ENCODE peak calls at places on chromosome 7, in four cellular contexts. D, C, H and F are unnamed samples.

GRCh38 chr7:149125189-149125863 is 798 bp downstream of the ZNF425 start:
- DNase-seq in D (no peak), C (no peak), H (no peak), F (no peak)

GRCh38 chr7:158587425-158588084 is at the start of gene PTPRN2:
- DNase-seq in H (no peak), C (peak), D (no peak), F (peak)

GRCh38 chr7:104980969-104981670 is 32.9 kb upstream of the KMT2E start:
- DNase-seq in C (peak), D (peak), H (no peak), F (peak)

GRCh38 chr7:112064627-112065385 is 141.4 kb downstream of the DOCK4 start:
- DNase-seq in H (no peak), C (no peak), D (no peak), F (no peak)

GRCh38 chr7:157358041-157358752 is 21.4 kb downstream of the DNAJB6 start:
- DNase-seq in D (no peak), C (no peak), H (no peak), F (no peak)

GRCh38 chr7:100154651-100155491 is 3.7 kb downstream of the TRAPPC14 start:
- DNase-seq in H (no peak), C (no peak), D (no peak), F (no peak)

GRCh38 chr7:139591550-139592195 is 68.2 kb downstream of the CLEC2L start:
- DNase-seq in H (no peak), C (no peak), D (no peak), F (no peak)

GRCh38 chr7:50640256-50640655 is 75.1 kb upstream of the DDC start:
- DNase-seq in H (no peak), D (no peak), C (no peak), F (no peak)

GRCh38 chr7:52726493-52726892 is 308.9 kb upstream of the POM121L12 start:
- DNase-seq in H (no peak), C (no peak), D (no peak), F (no peak)

GRCh38 chr7:117979954-117980497 is 106.8 kb upstream of the CTTNBP2 start:
- DNase-seq in D (no peak), H (no peak), C (no peak), F (no peak)

GRCh38 chr7:51013218-51013786 is 230.6 kb upstream of the GRB10 start:
- DNase-seq in C (no peak), D (no peak), H (no peak), F (no peak)

GRCh38 chr7:47526466-47526865 is 55.4 kb downstream of the TNS3 start:
- DNase-seq in D (no peak), C (no peak), H (no peak), F (no peak)

GRCh38 chr7:74203157-74203556 is 6.6 kb upstream of the LAT2 start:
- DNase-seq in C (peak), H (no peak), D (peak), F (no peak)

GRCh38 chr7:70392870-70393269 is 739.1 kb upstream of the GALNT17 start:
- DNase-seq in D (no peak), C (no peak), H (no peak), F (no peak)

GRCh38 chr7:100071018-100071723 is 10.4 kb downstream of the ZNF3 start:
- DNase-seq in D (no peak), H (no peak), C (no peak), F (no peak)

GRCh38 chr7:117479480-117480224 is at the start of gene CFTR:
- DNase-seq in H (no peak), D (no peak), C (no peak), F (no peak)

GRCh38 chr7:30708983-30709382 is 26.7 kb upstream of the CRHR2 start:
- DNase-seq in C (no peak), D (no peak), H (no peak), F (no peak)

GRCh38 chr7:78993341-78993740 is 460.1 kb downstream of the MAGI2 start:
- DNase-seq in H (no peak), C (no peak), D (no peak), F (no peak)

GRCh38 chr7:20508109-20508508 is 107.4 kb upstream of the ABCB5 start:
- DNase-seq in H (no peak), C (no peak), D (no peak), F (peak)

GRCh38 chr7:140926021-140926812 is 1.5 kb upstream of the BRAF start:
- DNase-seq in C (no peak), H (no peak), D (no peak), F (no peak)

GRCh38 chr7:123210986-123211385 is 11.2 kb upstream of the SLC13A1 start:
- DNase-seq in C (no peak), D (no peak), H (no peak), F (no peak)

GRCh38 chr7:145978769-145979168 is 137.8 kb upstream of the CNTNAP2 start:
- DNase-seq in H (no peak), C (no peak), D (no peak), F (no peak)

GRCh38 chr7:94174956-94175355 is 170.8 kb upstream of the BET1 start:
- DNase-seq in D (no peak), H (no peak), C (no peak), F (no peak)

GRCh38 chr7:16189026-16189715 is 232.2 kb downstream of the CRPPA start:
- DNase-seq in C (no peak), H (no peak), D (no peak), F (no peak)
- TF ChIP-seq FOXM1 in C (no peak), H (no peak), D (no peak), F (no peak)

GRCh38 chr7:142629588-142630260 is 119.5 kb upstream of the PRSS1 start:
- DNase-seq in H (no peak), D (no peak), C (no peak), F (no peak)

GRCh38 chr7:142628945-142629344 is 120.3 kb upstream of the PRSS1 start:
- DNase-seq in D (no peak), C (no peak), H (no peak), F (no peak)

GRCh38 chr7:142636751-142637150 is 112.5 kb upstream of the PRSS1 start:
- DNase-seq in H (no peak), C (no peak), D (no peak), F (no peak)

GRCh38 chr7:142637240-142637639 is 112.0 kb upstream of the PRSS1 start:
- DNase-seq in H (no peak), C (no peak), D (no peak), F (no peak)

GRCh38 chr7:142632291-142633134 is 116.8 kb upstream of the PRSS1 start:
- DNase-seq in D (peak), C (peak), H (peak), F (peak)
- TF ChIP-seq BHLHE40 in D (no peak), C (no peak), H (no peak), F (no peak)

DNA sequence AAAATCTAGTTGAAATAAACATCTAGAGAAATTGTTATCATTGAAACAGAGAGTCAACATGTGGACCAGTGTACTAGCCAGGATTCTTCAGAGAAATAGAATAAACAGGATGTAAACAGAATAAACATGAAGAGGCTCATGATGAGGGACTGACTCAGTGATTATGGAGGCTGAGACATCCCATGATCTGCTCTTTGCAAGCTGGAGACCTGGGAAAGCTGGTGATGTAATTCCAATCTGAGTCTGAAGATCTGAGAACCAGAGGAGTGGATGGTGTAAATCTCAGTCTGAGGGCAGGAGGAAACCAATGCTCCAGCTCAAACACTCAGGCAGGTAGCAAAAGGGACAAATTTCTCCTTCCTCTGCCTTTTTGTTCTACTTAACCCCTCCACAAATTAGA is 62.9 kb upstream of the FAM180A start:
- DNase-seq in H (no peak), D (no peak), C (no peak), F (no peak)
- TF ChIP-seq FOXM1 in H (no peak), D (no peak), C (no peak), F (no peak)

GRCh38 chr7:152762056-152762455 is 2.5 kb downstream of the ACTR3B start:
- DNase-seq in D (no peak), C (no peak), H (no peak), F (no peak)

GRCh38 chr7:152759655-152760383 is at the start of gene ACTR3B:
- DNase-seq in C (peak), D (peak), H (no peak), F (peak)

GRCh38 chr7:152756126-152756525 is 3.4 kb upstream of the ACTR3B start:
- DNase-seq in C (no peak), D (no peak), H (no peak), F (no peak)

GRCh38 chr7:152761116-152761748 is 1.7 kb downstream of the ACTR3B start:
- DNase-seq in D (no peak), C (no peak), H (no peak), F (no peak)

DNA sequence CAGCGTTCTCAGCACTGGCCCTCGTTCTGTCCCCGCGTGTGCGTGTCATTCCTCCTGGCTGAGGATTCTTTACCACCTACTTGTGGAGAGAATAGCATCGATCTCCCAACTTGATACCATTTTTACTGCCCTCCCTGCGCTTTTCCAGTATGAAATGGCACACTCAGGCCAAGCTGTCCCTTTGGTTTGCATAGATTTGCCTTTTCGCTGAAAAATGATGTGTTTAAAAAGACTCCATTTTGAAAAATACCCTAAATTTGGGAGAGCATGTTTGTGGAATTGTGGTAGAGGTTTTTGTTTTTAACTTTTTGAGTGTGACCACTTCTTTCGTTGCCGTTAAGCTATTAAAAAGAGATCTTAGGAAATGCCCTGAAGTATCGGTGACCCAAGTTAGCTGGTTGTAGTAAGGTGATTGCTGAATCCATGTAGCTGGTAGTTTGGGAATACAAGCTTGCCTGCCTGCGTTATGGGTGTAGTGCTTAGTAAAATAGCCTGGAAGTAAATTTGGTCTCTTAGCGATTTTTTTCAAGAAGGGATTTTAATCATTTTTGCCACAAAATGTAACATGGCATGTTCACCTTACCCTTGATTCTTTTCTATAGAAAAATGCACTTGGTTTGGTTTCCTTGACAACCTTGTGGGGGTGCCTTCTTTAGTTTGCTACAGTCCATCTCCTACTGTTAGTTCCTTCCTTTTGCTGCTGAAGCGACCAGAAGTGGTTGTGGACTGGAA is 998 bp downstream of the ACTR3B start:
- DNase-seq in H (no peak), D (no peak), C (peak), F (no peak)
- TF ChIP-seq BHLHE40 in H (no peak), D (no peak), C (no peak), F (no peak)

GRCh38 chr7:101814996-101815825 is 2.2 kb upstream of the CUX1 start:
- DNase-seq in D (no peak), H (no peak), C (peak), F (peak)

GRCh38 chr7:101817930-101818698 is 688 bp downstream of the CUX1 start:
- DNase-seq in C (no peak), H (no peak), D (no peak), F (no peak)

GRCh38 chr7:101817031-101817929 is at the start of gene CUX1:
- DNase-seq in H (no peak), C (peak), D (peak), F (no peak)

GRCh38 chr7:101815826-101816488 is 1.5 kb upstream of the CUX1 start:
- DNase-seq in H (no peak), D (peak), C (peak), F (peak)

GRCh38 chr7:101816499-101817030 is 861 bp upstream of the CUX1 start:
- DNase-seq in D (no peak), C (peak), H (no peak), F (peak)
- TF ChIP-seq FOXM1 in D (no peak), C (no peak), H (no peak), F (no peak)

DNA sequence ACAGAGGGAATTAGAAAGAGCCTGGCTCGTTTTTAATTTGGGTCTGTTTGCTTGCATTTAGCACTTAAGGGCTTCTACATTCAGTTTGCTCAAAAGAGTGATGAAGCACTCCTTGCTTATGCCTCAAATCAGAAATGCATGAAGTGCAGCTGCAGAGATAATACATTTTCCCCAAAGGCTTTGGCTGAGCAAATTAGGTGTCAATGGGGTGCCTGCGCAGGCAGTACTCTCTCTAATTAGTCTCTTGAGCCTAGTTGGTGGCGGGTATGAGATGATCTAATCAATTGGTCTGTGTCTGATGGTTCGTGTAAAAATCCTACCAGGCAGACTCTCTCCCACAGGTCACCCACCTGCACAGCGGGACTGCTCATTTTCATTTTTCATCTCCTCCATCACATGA is 62.5 kb upstream of the FZD1 start:
- DNase-seq in H (no peak), C (no peak), D (no peak), F (no peak)
- TF ChIP-seq BHLHE40 in H (no peak), C (no peak), D (no peak), F (no peak)

GRCh38 chr7:114924066-114924712 is 2.3 kb downstream of the MDFIC start:
- DNase-seq in H (no peak), D (no peak), C (no peak), F (no peak)
- TF ChIP-seq FOXM1 in H (no peak), D (no peak), C (no peak), F (no peak)

DNA sequence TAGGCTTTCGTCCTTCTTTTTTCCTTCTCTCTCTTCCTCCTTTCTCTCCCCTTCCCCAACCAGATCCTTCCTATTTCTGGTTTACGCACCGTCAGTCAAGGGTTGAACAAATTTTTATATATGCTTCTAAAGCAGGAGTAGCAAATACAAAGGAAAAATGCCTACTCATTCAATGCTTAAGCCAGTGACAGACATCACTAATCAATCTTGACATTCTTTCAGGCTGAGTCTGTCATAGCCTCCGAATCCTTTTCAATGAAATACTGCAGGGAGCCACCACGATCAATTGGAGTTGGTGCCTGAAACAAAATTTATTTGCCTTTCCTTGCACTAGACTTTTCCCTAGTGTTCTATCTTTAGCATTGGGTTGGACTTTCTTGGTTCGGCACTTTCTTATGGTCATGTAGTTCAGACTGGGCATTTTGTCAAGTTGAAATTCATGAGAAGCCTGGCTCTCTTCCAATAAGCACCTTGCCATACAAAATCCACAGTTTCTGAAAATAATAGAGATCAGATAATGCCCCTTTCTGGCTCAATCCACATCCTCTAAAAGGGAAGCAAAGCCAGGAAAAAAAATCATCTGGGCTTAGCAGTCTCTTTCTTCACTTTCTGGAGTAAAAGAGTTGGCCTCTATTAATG is 239.5 kb upstream of the PLXNA4 start:
- DNase-seq in D (no peak), H (no peak), C (peak), F (no peak)
- TF ChIP-seq BHLHE40 in D (no peak), H (no peak), C (no peak), F (no peak)

GRCh38 chr7:91082854-91083495 is 181.3 kb upstream of the FZD1 start:
- DNase-seq in C (peak), H (no peak), D (no peak), F (no peak)
- TF ChIP-seq FOXM1 in C (no peak), H (no peak), D (no peak), F (no peak)

GRCh38 chr7:3943265-3943664 is 642.2 kb downstream of the SDK1 start:
- DNase-seq in D (no peak), C (no peak), H (no peak), F (no peak)
- TF ChIP-seq BHLHE40 in D (no peak), C (no peak), H (no peak), F (no peak)